ENCODE peak calls at places on chromosomes 5 and 9, in four cellular contexts. P is left cardiac atrium, N is HT1080, C is transverse colon. Y is an unnamed sample.

GRCh38 chr9:79155308-79155707 is 416.5 kb upstream of the TLE4 start:
- DNase-seq in N (no peak), P (no peak), C (no peak), Y (peak; percentile 13)

GRCh38 chr9:124285903-124286291 is 28.1 kb downstream of the NEK6 start:
- DNase-seq in C (peak; percentile 80), P (peak; percentile 80), N (peak; percentile 92), Y (no peak)

GRCh38 chr5:39880985-39881384 is 456.2 kb upstream of the DAB2 start:
- DNase-seq in P (no peak), N (no peak), C (no peak), Y (no peak)

GRCh38 chr5:8906303-8906967 is 639.4 kb downstream of the SEMA5A start:
- DNase-seq in C (no peak), N (peak; percentile 87), P (no peak), Y (no peak)

GRCh38 chr9:81848472-81848871 is 79.8 kb upstream of the SPATA31D4 start:
- DNase-seq in N (peak; percentile 58), C (no peak), P (no peak), Y (no peak)

GRCh38 chr9:110410926-110411325 is 73.3 kb upstream of the TXNDC8 start:
- DNase-seq in C (no peak), N (no peak), P (no peak), Y (no peak)

GRCh38 chr9:115694991-115695390 is 458.6 kb upstream of the PAPPA start:
- DNase-seq in N (no peak), P (no peak), C (no peak), Y (no peak)

GRCh38 chr5:169745441-169746146 is 108.5 kb downstream of the DOCK2 start:
- DNase-seq in C (no peak), N (peak; percentile 27), P (no peak), Y (no peak)

GRCh38 chr5:123154857-123155467 is 65.9 kb downstream of the PRDM6 start:
- DNase-seq in N (no peak), P (no peak), C (no peak), Y (no peak)

GRCh38 chr5:126656397-126657007 is 55.8 kb downstream of the PHAX start:
- DNase-seq in N (no peak), P (no peak), C (no peak), Y (peak; percentile 59)

GRCh38 chr5:165161204-165161603 is 1655.8 kb downstream of the MAT2B start:
- DNase-seq in C (no peak), P (no peak), N (peak; percentile 13), Y (peak; percentile 18)

GRCh38 chr9:95296761-95297160 is 20.7 kb downstream of the FANCC start:
- DNase-seq in N (no peak), C (no peak), P (no peak), Y (no peak)

Y was measured in A549.